ENCODE peak calls at places on chromosome 9, in five cellular contexts. S, C, Q, Y and L are unnamed samples.

GRCh38 chr9:127523312-127523851 is 72.1 kb downstream of the LRSAM1 start:
- DNase-seq in Q (peak; percentile 75), C (no peak), Y (peak; percentile 67), S (peak; percentile 59), L (no peak)

GRCh38 chr9:77092536-77092935 is 73.1 kb downstream of the FOXB2 start:
- DNase-seq in S (no peak), Q (peak; percentile 30), Y (peak; percentile 3), C (no peak), L (no peak)

GRCh38 chr9:34984049-34984448 is 5.5 kb upstream of the DNAJB5 start:
- DNase-seq in Q (no peak), S (peak; percentile 39), C (no peak), Y (peak; percentile 48), L (peak; percentile 22)

GRCh38 chr9:71249729-71250317 is 128.4 kb upstream of the TRPM3 start:
- DNase-seq in S (peak; percentile 77), Q (peak; percentile 73), C (no peak), Y (peak; percentile 87), L (peak; percentile 39)

GRCh38 chr9:85040806-85041575 is 371.5 kb downstream of the NTRK2 start:
- DNase-seq in C (no peak), S (no peak), Y (no peak), Q (no peak), L (no peak)

GRCh38 chr9:13131396-13131795 is 148.1 kb downstream of the MPDZ start:
- DNase-seq in Q (no peak), C (no peak), S (no peak), Y (no peak), L (no peak)

GRCh38 chr9:123414921-123415592 is 59.1 kb downstream of the CRB2 start:
- DNase-seq in Q (no peak), S (no peak), Y (no peak), C (no peak), L (no peak)

GRCh38 chr9:114300153-114300845 is 22.6 kb upstream of the ORM1 start:
- DNase-seq in C (no peak), S (no peak), Y (no peak), Q (no peak), L (no peak)

GRCh38 chr9:131181091-131181681 is 55.8 kb downstream of the NUP214 start:
- DNase-seq in C (no peak), Q (no peak), S (peak; percentile 44), Y (no peak), L (no peak)